ENCODE peak calls at places on chromosomes 11 and 22, in six cellular contexts. One of them, this sample, is unnamed.

GRCh38 chr22:37329239-37330140 is 47.2 kb downstream of the CYTH4 start:
- DNase-seq in mesenchymal stem cell: peak; percentile 36
- DNase-seq in stomach: no peak
- DNase-seq in colonic mucosa: no peak
- DNase-seq in CD8-positive, alpha-beta memory T cell: no peak
- DNase-seq in HCT116: no peak
- DNase-seq in this sample: no peak

GRCh38 chr11:12361650-12362049 is 15.7 kb upstream of the PARVA start:
- DNase-seq in colonic mucosa: no peak
- DNase-seq in CD8-positive, alpha-beta memory T cell: no peak
- DNase-seq in HCT116: no peak
- DNase-seq in stomach: no peak
- DNase-seq in mesenchymal stem cell: no peak
- DNase-seq in this sample: no peak

GRCh38 chr22:42436402-42436801 is 4.2 kb upstream of the NFAM1 start:
- DNase-seq in HCT116: no peak
- DNase-seq in colonic mucosa: no peak
- DNase-seq in CD8-positive, alpha-beta memory T cell: no peak
- DNase-seq in stomach: no peak
- DNase-seq in mesenchymal stem cell: no peak
- DNase-seq in this sample: no peak

GRCh38 chr11:16086229-16086628 is 270.1 kb downstream of the SOX6 start:
- DNase-seq in stomach: no peak
- DNase-seq in colonic mucosa: no peak
- DNase-seq in HCT116: no peak
- DNase-seq in CD8-positive, alpha-beta memory T cell: no peak
- DNase-seq in mesenchymal stem cell: no peak
- DNase-seq in this sample: no peak

GRCh38 chr11:59767212-59767611 is 12.0 kb downstream of the STX3 start:
- DNase-seq in mesenchymal stem cell: no peak
- DNase-seq in HCT116: no peak
- DNase-seq in colonic mucosa: peak; percentile 38
- DNase-seq in stomach: no peak
- DNase-seq in CD8-positive, alpha-beta memory T cell: no peak
- DNase-seq in this sample: peak; percentile 91

GRCh38 chr22:39312410-39312809 is 7.0 kb downstream of the RPL3 start:
- DNase-seq in colonic mucosa: no peak
- DNase-seq in mesenchymal stem cell: no peak
- DNase-seq in CD8-positive, alpha-beta memory T cell: no peak
- DNase-seq in HCT116: no peak
- DNase-seq in stomach: no peak
- DNase-seq in this sample: no peak

GRCh38 chr11:2735053-2735589 is 35.3 kb upstream of the KCNQ1OT1 start:
- DNase-seq in CD8-positive, alpha-beta memory T cell: no peak
- DNase-seq in mesenchymal stem cell: no peak
- DNase-seq in colonic mucosa: no peak
- DNase-seq in HCT116: no peak
- DNase-seq in stomach: no peak
- DNase-seq in this sample: no peak

GRCh38 chr22:48257690-48258065 is 1495.2 kb downstream of the TBC1D22A start:
- DNase-seq in CD8-positive, alpha-beta memory T cell: no peak
- DNase-seq in colonic mucosa: no peak
- DNase-seq in stomach: no peak
- DNase-seq in mesenchymal stem cell: no peak
- DNase-seq in HCT116: no peak
- DNase-seq in this sample: no peak

GRCh38 chr11:96307748-96308133 is 35.3 kb downstream of the MAML2 start:
- DNase-seq in mesenchymal stem cell: peak; percentile 92
- DNase-seq in colonic mucosa: peak; percentile 75
- DNase-seq in HCT116: peak; percentile 84
- DNase-seq in stomach: no peak
- DNase-seq in CD8-positive, alpha-beta memory T cell: no peak
- DNase-seq in this sample: peak; percentile 73

GRCh38 chr11:106585061-106585460 is 433.2 kb downstream of the GUCY1A2 start:
- DNase-seq in colonic mucosa: no peak
- DNase-seq in HCT116: no peak
- DNase-seq in mesenchymal stem cell: peak; percentile 58
- DNase-seq in CD8-positive, alpha-beta memory T cell: no peak
- DNase-seq in stomach: no peak
- DNase-seq in this sample: peak; percentile 33

GRCh38 chr22:41596776-41597634 is 7.4 kb upstream of the PMM1 start:
- DNase-seq in stomach: peak; percentile 82
- DNase-seq in HCT116: no peak
- DNase-seq in CD8-positive, alpha-beta memory T cell: no peak
- DNase-seq in colonic mucosa: peak; percentile 57
- DNase-seq in mesenchymal stem cell: peak; percentile 70
- DNase-seq in this sample: peak; percentile 62

GRCh38 chr22:37808294-37808657 is 542 bp downstream of the GCAT start:
- DNase-seq in stomach: no peak
- DNase-seq in HCT116: no peak
- DNase-seq in CD8-positive, alpha-beta memory T cell: no peak
- DNase-seq in mesenchymal stem cell: peak; percentile 67
- DNase-seq in colonic mucosa: no peak
- DNase-seq in this sample: no peak

GRCh38 chr11:18608373-18608772 is 8.8 kb downstream of the MISFA start:
- DNase-seq in colonic mucosa: no peak
- DNase-seq in HCT116: no peak
- DNase-seq in mesenchymal stem cell: no peak
- DNase-seq in CD8-positive, alpha-beta memory T cell: no peak
- DNase-seq in stomach: no peak
- DNase-seq in this sample: peak; percentile 43

GRCh38 chr22:41478891-41479521 is 10.1 kb downstream of the ACO2 start:
- DNase-seq in colonic mucosa: no peak
- DNase-seq in stomach: no peak
- DNase-seq in CD8-positive, alpha-beta memory T cell: no peak
- DNase-seq in mesenchymal stem cell: peak; percentile 52
- DNase-seq in HCT116: no peak
- DNase-seq in this sample: no peak

GRCh38 chr11:126076641-126077040 is 14.0 kb upstream of the CDON start:
- DNase-seq in CD8-positive, alpha-beta memory T cell: no peak
- DNase-seq in colonic mucosa: no peak
- DNase-seq in mesenchymal stem cell: no peak
- DNase-seq in stomach: no peak
- DNase-seq in HCT116: no peak
- DNase-seq in this sample: no peak

GRCh38 chr11:32821517-32821916 is 8.2 kb upstream of the PRRG4 start:
- DNase-seq in HCT116: no peak
- DNase-seq in mesenchymal stem cell: no peak
- DNase-seq in colonic mucosa: no peak
- DNase-seq in CD8-positive, alpha-beta memory T cell: no peak
- DNase-seq in stomach: no peak
- DNase-seq in this sample: no peak

GRCh38 chr11:2212411-2213251 is 41.0 kb upstream of the TH start:
- DNase-seq in mesenchymal stem cell: no peak
- DNase-seq in CD8-positive, alpha-beta memory T cell: no peak
- DNase-seq in stomach: peak; percentile 55
- DNase-seq in colonic mucosa: peak; percentile 18
- DNase-seq in HCT116: no peak
- DNase-seq in this sample: no peak

GRCh38 chr11:34052608-34053160 is 1.2 kb downstream of the CAPRIN1 start:
- DNase-seq in colonic mucosa: peak; percentile 42
- DNase-seq in CD8-positive, alpha-beta memory T cell: peak; percentile 11
- DNase-seq in stomach: peak; percentile 29
- DNase-seq in mesenchymal stem cell: peak; percentile 38
- DNase-seq in HCT116: no peak
- DNase-seq in this sample: peak; percentile 26

GRCh38 chr22:17106785-17107546 is 14.2 kb downstream of the TMEM121B start:
- DNase-seq in stomach: no peak
- DNase-seq in CD8-positive, alpha-beta memory T cell: no peak
- DNase-seq in colonic mucosa: no peak
- DNase-seq in HCT116: no peak
- DNase-seq in mesenchymal stem cell: no peak
- DNase-seq in this sample: no peak

DNA sequence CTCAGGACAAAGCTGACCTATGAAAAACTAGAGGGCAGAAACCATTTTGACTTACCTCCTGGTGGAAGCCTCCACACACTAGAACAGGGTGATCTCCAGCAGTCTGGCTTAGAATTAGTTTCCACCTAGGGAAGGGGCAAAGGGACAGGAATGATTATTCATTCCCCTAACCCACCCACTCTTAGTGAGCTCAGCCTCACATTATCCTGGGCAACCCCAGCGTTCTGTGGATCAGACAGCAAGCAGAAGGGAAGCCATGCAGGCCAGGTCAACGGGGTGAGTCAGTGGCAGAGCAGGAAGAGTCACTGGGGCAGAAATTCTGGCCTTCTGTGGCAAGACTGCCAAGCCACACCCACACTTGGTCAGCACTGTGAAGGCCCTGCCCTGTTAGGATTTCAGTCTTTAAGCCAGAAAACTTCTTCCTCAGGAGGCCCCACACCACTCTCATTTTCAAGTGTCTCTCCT is 10.5 kb downstream of the NUMA1 start:
- DNase-seq in colonic mucosa: peak; percentile 87
- DNase-seq in HCT116: peak; percentile 51
- DNase-seq in CD8-positive, alpha-beta memory T cell: no peak
- DNase-seq in stomach: peak; percentile 78
- DNase-seq in mesenchymal stem cell: peak; percentile 88
- DNase-seq in this sample: peak; percentile 74
- H3K4me3 ChIP-seq in colonic mucosa: no peak overlapping the region
- H3K4me3 ChIP-seq in HCT116: peak overlapping the region; percentile 27
- H3K4me3 ChIP-seq in CD8-positive, alpha-beta memory T cell: no peak overlapping the region
- H3K4me3 ChIP-seq in stomach: no peak overlapping the region
- H3K4me3 ChIP-seq in mesenchymal stem cell: no peak overlapping the region
- H3K4me3 ChIP-seq in this sample: no peak overlapping the region

DNA sequence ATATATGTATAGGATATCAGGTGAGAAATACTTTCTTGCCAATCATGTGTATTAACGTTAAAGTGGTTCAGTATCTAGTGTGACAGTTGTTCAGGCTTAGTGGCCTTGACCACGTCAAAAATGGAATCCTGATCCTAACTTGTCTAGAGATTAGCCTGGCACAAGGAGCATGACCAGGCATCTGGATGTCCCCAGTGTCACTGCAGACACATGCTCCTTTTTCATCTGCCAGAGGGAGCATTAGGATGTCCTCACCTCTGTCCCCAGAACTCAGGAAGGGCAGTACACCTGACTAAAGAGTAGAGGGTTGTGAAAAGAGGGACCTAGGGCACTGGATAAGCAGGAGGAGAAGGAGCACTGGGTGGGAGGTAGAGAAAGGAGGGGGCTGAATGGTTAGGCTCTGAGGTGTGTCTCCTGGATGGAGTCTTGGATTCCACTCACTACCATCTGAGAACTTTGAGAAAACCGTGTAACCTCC is 40.9 kb upstream of the GGTLC2 start:
- DNase-seq in stomach: no peak
- DNase-seq in mesenchymal stem cell: no peak
- DNase-seq in colonic mucosa: no peak
- DNase-seq in HCT116: no peak
- DNase-seq in CD8-positive, alpha-beta memory T cell: no peak
- DNase-seq in this sample: no peak
- H3K27me3 ChIP-seq in stomach: no peaks in the 10 kb centered on the region
- H3K27me3 ChIP-seq in mesenchymal stem cell: peaks cover 6% of the 10 kb centered on the region
- H3K27me3 ChIP-seq in colonic mucosa: no peaks in the 10 kb centered on the region
- H3K27me3 ChIP-seq in HCT116: no peaks in the 10 kb centered on the region
- H3K27me3 ChIP-seq in CD8-positive, alpha-beta memory T cell: peaks cover 7% of the 10 kb centered on the region
- H3K27me3 ChIP-seq in this sample: no peaks in the 10 kb centered on the region

GRCh38 chr22:20135846-20136602 is 4.4 kb downstream of the ZDHHC8 start:
- DNase-seq in colonic mucosa: no peak
- DNase-seq in CD8-positive, alpha-beta memory T cell: no peak
- DNase-seq in mesenchymal stem cell: no peak
- DNase-seq in stomach: no peak
- DNase-seq in HCT116: no peak
- DNase-seq in this sample: no peak

GRCh38 chr22:20135265-20135664 is 3.7 kb downstream of the ZDHHC8 start:
- DNase-seq in HCT116: no peak
- DNase-seq in CD8-positive, alpha-beta memory T cell: no peak
- DNase-seq in colonic mucosa: no peak
- DNase-seq in stomach: no peak
- DNase-seq in mesenchymal stem cell: no peak
- DNase-seq in this sample: no peak

GRCh38 chr22:20137671-20138416 is 6.2 kb downstream of the ZDHHC8 start:
- DNase-seq in stomach: no peak
- DNase-seq in colonic mucosa: no peak
- DNase-seq in HCT116: no peak
- DNase-seq in mesenchymal stem cell: no peak
- DNase-seq in CD8-positive, alpha-beta memory T cell: no peak
- DNase-seq in this sample: no peak

GRCh38 chr22:20137113-20137512 is 5.5 kb downstream of the ZDHHC8 start:
- DNase-seq in CD8-positive, alpha-beta memory T cell: no peak
- DNase-seq in colonic mucosa: no peak
- DNase-seq in mesenchymal stem cell: no peak
- DNase-seq in stomach: no peak
- DNase-seq in HCT116: no peak
- DNase-seq in this sample: no peak

GRCh38 chr22:20136603-20136873 is 4.9 kb downstream of the ZDHHC8 start:
- DNase-seq in HCT116: no peak
- DNase-seq in mesenchymal stem cell: no peak
- DNase-seq in stomach: no peak
- DNase-seq in CD8-positive, alpha-beta memory T cell: no peak
- DNase-seq in colonic mucosa: no peak
- DNase-seq in this sample: no peak
- H3K27ac ChIP-seq in HCT116: no peak overlapping the region
- H3K27ac ChIP-seq in mesenchymal stem cell: no peak overlapping the region
- H3K27ac ChIP-seq in stomach: no peak overlapping the region
- H3K27ac ChIP-seq in CD8-positive, alpha-beta memory T cell: no peak overlapping the region
- H3K27ac ChIP-seq in colonic mucosa: no peak overlapping the region
- H3K27ac ChIP-seq in this sample: no peak overlapping the region

DNA sequence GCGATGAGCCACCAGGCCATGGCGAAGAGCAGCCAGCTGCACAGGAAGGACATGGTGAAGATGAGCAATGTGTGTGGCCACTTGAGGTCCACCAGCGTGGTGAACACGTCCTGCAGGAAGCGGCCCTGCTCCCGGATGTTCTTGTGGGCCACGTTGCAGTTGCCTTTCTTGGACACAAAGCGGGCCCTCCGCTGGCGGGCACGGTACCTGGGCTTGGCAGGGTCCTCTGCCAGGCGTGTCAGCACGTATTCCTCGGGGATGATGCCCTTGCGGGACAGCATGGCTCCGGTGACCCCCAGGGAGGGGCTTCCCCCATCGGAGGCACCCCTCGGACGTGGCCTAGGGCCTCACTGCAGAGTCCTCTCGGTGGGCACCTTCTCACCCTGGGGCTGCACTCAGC is 648 bp downstream of the KCNJ11 start:
- DNase-seq in mesenchymal stem cell: no peak
- DNase-seq in CD8-positive, alpha-beta memory T cell: no peak
- DNase-seq in HCT116: no peak
- DNase-seq in stomach: no peak
- DNase-seq in colonic mucosa: no peak
- DNase-seq in this sample: no peak
- H3K4me3 ChIP-seq in mesenchymal stem cell: no peak overlapping the region
- H3K4me3 ChIP-seq in CD8-positive, alpha-beta memory T cell: no peak overlapping the region
- H3K4me3 ChIP-seq in HCT116: no peak overlapping the region
- H3K4me3 ChIP-seq in stomach: peak overlapping the region; percentile 60
- H3K4me3 ChIP-seq in colonic mucosa: no peak overlapping the region
- H3K4me3 ChIP-seq in this sample: no peak overlapping the region

GRCh38 chr11:27319065-27319464 is 44.0 kb downstream of the CCDC34 start:
- DNase-seq in colonic mucosa: no peak
- DNase-seq in HCT116: peak; percentile 39
- DNase-seq in mesenchymal stem cell: peak; percentile 48
- DNase-seq in CD8-positive, alpha-beta memory T cell: no peak
- DNase-seq in stomach: no peak
- DNase-seq in this sample: peak; percentile 21
- H3K27me3 ChIP-seq in colonic mucosa: no peaks in the 10 kb centered on the region
- H3K27me3 ChIP-seq in HCT116: no peaks in the 10 kb centered on the region
- H3K27me3 ChIP-seq in mesenchymal stem cell: no peaks in the 10 kb centered on the region
- H3K27me3 ChIP-seq in CD8-positive, alpha-beta memory T cell: no peaks in the 10 kb centered on the region
- H3K27me3 ChIP-seq in stomach: no peaks in the 10 kb centered on the region
- H3K27me3 ChIP-seq in this sample: no peaks in the 10 kb centered on the region

GRCh38 chr11:88327462-88328143 is 9.9 kb downstream of the CTSC start:
- DNase-seq in stomach: no peak
- DNase-seq in colonic mucosa: no peak
- DNase-seq in CD8-positive, alpha-beta memory T cell: no peak
- DNase-seq in mesenchymal stem cell: no peak
- DNase-seq in HCT116: no peak
- DNase-seq in this sample: no peak
- H3K27ac ChIP-seq in stomach: no peak overlapping the region
- H3K27ac ChIP-seq in colonic mucosa: no peak overlapping the region
- H3K27ac ChIP-seq in CD8-positive, alpha-beta memory T cell: no peak overlapping the region
- H3K27ac ChIP-seq in mesenchymal stem cell: no peak overlapping the region
- H3K27ac ChIP-seq in HCT116: no peak overlapping the region
- H3K27ac ChIP-seq in this sample: no peak overlapping the region

This sample was measured in small intestine.